ENCODE peak calls at places on chromosomes 7 and 10, in five cellular contexts. I, N, D, Z and L are unnamed samples.

GRCh38 chr7:83001362-83002040 is 161.2 kb downstream of the PCLO start:
- DNase-seq in I (no peak), N (peak), D (no peak), Z (no peak), L (peak)

GRCh38 chr7:101140746-101141382 is 13.4 kb upstream of the AP1S1 start:
- DNase-seq in I (no peak), N (no peak), D (no peak), Z (no peak), L (no peak)

GRCh38 chr10:96699613-96700012 is 20.7 kb downstream of the PIK3AP1 start:
- DNase-seq in I (no peak), N (no peak), D (no peak), Z (no peak), L (no peak)

GRCh38 chr10:117170244-117170643 is 27.0 kb upstream of the KCNK18 start:
- DNase-seq in I (no peak), N (no peak), D (no peak), Z (no peak), L (no peak)

GRCh38 chr7:1192171-1192676 is 32.2 kb upstream of the ZFAND2A start:
- DNase-seq in I (no peak), N (peak), D (no peak), Z (no peak), L (no peak)

GRCh38 chr10:22002531-22003110 is 909 bp downstream of the DNAJC1 start:
- DNase-seq in I (no peak), N (peak), D (peak), Z (no peak), L (no peak)

GRCh38 chr7:31120800-31121513 is 68.8 kb downstream of the ADCYAP1R1 start:
- DNase-seq in I (no peak), N (no peak), D (no peak), Z (no peak), L (no peak)

GRCh38 chr7:129262333-129262732 is 37.5 kb downstream of the AHCYL2 start:
- DNase-seq in I (no peak), N (no peak), D (no peak), Z (no peak), L (no peak)

GRCh38 chr7:22445140-22445722 is 54.8 kb downstream of the STEAP1B start:
- DNase-seq in I (peak), N (peak), D (peak), Z (no peak), L (no peak)

GRCh38 chr10:104300736-104301292 is 31.8 kb downstream of the GSTO2 start:
- DNase-seq in I (no peak), N (peak), D (no peak), Z (peak), L (no peak)

GRCh38 chr7:29146082-29146706 is at the start of gene CPVL:
- DNase-seq in I (peak), N (peak), D (peak), Z (peak), L (no peak)

GRCh38 chr10:69439813-69440506 is 11.3 kb upstream of the TSPAN15 start:
- DNase-seq in I (no peak), N (peak), D (peak), Z (no peak), L (no peak)

GRCh38 chr7:111679944-111680343 is 117.7 kb upstream of the IMMP2L start:
- DNase-seq in I (no peak), N (no peak), D (no peak), Z (no peak), L (no peak)

GRCh38 chr7:148286150-148286549 is 304.4 kb upstream of the C7orf33 start:
- DNase-seq in I (no peak), N (peak), D (peak), Z (peak), L (no peak)

GRCh38 chr10:48817141-48817540 is 122.5 kb downstream of the LRRC18 start:
- DNase-seq in I (no peak), N (no peak), D (no peak), Z (no peak), L (no peak)

GRCh38 chr7:32335107-32335506 is 155.1 kb downstream of the LSM5 start:
- DNase-seq in I (no peak), N (peak), D (no peak), Z (no peak), L (peak)

GRCh38 chr7:149771199-149771636 is 2.2 kb downstream of the ZNF467 start:
- DNase-seq in I (peak), N (no peak), D (no peak), Z (no peak), L (no peak)

GRCh38 chr10:86900955-86901354 is 56.5 kb downstream of the MMRN2 start:
- DNase-seq in I (no peak), N (no peak), D (no peak), Z (no peak), L (no peak)

GRCh38 chr10:33336606-33337334 is 2.3 kb upstream of the NRP1 start:
- DNase-seq in I (peak), N (peak), D (peak), Z (peak), L (no peak)

GRCh38 chr7:108015740-108016139 is 12.8 kb upstream of the LAMB1 start:
- DNase-seq in I (no peak), N (no peak), D (no peak), Z (no peak), L (no peak)

GRCh38 chr7:148142660-148143248 is 447.8 kb upstream of the C7orf33 start:
- DNase-seq in I (no peak), N (no peak), D (peak), Z (peak), L (no peak)

GRCh38 chr7:137930616-137931015 is 71.3 kb downstream of the CREB3L2 start:
- DNase-seq in I (no peak), N (peak), D (no peak), Z (no peak), L (peak)

GRCh38 chr7:102814025-102814471 is 65.2 kb downstream of the FAM185A start:
- DNase-seq in I (no peak), N (peak), D (no peak), Z (no peak), L (peak)

GRCh38 chr7:127993987-127994386 is 37.2 kb downstream of the LRRC4 start:
- DNase-seq in I (no peak), N (no peak), D (no peak), Z (no peak), L (no peak)

GRCh38 chr7:127995157-127995865 is 35.9 kb downstream of the LRRC4 start:
- DNase-seq in I (no peak), N (no peak), D (no peak), Z (no peak), L (no peak)

GRCh38 chr7:127997226-127997922 is 33.9 kb downstream of the LRRC4 start:
- DNase-seq in I (no peak), N (no peak), D (peak), Z (no peak), L (no peak)

GRCh38 chr7:127996253-127997071 is 34.8 kb downstream of the LRRC4 start:
- DNase-seq in I (no peak), N (no peak), D (no peak), Z (no peak), L (no peak)

DNA sequence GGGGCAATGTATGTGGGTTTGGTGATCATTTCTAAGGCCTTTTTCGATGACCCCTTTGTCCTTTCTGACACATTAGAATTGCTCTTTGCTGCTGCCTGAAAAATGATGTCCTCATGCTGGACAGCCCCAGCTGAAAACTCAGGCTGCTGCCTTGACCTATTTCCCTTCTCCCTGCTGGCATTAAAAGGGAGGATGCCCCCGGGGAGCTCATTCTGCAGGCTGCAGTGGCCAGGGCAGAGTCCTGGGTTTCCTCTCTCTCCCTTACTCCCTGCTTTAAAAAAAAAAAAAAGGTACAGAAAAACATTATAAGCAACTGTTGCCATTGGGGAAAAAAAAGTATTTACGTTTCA is 35.4 kb downstream of the LRRC4 start:
- DNase-seq in I (no peak), N (no peak), D (no peak), Z (peak), L (no peak)
- H3K27ac ChIP-seq in I (no peak), N (no peak), D (peak), Z (peak), L (no peak)

GRCh38 chr7:2611921-2612320 is 19.9 kb upstream of the TTYH3 start:
- DNase-seq in I (no peak), N (no peak), D (no peak), Z (no peak), L (no peak)

GRCh38 chr7:2611401-2611800 is 20.4 kb upstream of the TTYH3 start:
- DNase-seq in I (no peak), N (no peak), D (no peak), Z (no peak), L (no peak)

GRCh38 chr7:2609001-2609411 is 22.8 kb upstream of the TTYH3 start:
- DNase-seq in I (peak), N (no peak), D (peak), Z (peak), L (no peak)

GRCh38 chr7:2610898-2611297 is 20.9 kb upstream of the TTYH3 start:
- DNase-seq in I (peak), N (no peak), D (no peak), Z (no peak), L (no peak)

GRCh38 chr7:2610466-2610865 is 21.3 kb upstream of the TTYH3 start:
- DNase-seq in I (no peak), N (no peak), D (no peak), Z (no peak), L (no peak)
- H3K27ac ChIP-seq in I (no peak), N (no peak), D (no peak), Z (no peak), L (no peak)

DNA sequence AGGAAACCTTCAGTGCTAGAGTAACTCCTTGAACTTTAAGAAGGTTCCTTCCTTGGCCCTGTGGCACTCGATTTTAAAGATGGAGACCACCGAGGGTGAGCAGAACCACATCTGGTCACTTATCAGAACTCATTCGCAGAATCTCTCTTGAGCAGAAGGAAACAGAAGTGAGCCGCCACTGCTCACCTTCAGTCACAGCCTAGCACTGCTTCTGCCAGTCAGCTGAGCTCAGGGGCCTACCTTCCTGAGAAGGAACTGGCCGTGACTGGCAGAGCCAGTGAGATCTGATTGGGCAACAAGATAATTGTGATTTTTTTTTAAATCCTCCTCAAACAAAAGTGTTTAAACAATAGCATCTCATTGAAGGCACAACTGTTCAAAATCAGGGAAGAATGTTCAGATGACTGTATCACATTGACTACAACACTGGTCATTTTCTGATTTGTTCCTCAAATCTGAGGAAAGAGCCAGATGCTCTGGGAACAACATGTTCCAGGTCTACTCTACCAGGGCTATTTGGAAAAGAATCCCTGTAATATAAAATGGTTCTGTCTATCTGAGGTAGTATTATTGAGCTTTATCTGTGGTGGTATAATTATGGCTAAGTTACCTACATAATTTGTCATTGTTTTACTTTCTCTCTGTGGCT is 2.7 kb upstream of the SYPL1 start:
- DNase-seq in I (no peak), N (no peak), D (no peak), Z (no peak), L (no peak)
- H3K27ac ChIP-seq in I (no peak), N (no peak), D (no peak), Z (no peak), L (no peak)

DNA sequence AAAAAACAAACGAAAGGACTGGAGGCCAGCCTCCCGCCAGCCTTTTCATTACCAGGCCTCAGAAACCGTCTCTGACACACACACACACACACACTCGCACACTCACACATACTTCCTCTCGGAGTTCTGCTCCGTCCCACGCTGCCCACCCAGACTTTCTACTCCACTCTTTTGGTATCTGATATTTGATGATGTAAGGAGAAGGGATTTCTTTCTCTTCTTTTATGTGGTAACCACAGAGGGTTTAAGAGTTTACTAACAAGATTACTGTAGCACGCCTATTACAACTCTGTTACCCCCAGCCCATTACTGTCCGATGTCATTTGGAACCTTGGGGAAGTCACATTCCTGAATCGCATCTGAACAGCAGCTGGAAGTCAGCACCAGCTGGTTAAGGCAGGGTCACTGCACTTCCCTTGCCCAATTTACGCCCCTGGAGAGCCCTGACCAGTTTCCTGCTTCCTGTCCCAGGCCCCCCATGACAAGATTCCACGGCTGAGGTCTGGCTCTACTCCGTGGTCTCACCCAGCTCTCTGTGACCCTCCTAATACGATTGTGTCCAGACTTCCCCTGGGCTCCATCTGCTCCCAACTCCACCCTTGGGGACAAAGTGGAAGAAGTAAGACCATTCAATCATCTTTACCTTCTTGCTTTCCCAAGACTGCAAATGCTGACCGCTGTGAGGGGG is 1.1 kb downstream of the DENND2A start:
- DNase-seq in I (no peak), N (no peak), D (peak), Z (peak), L (no peak)
- H3K27ac ChIP-seq in I (peak), N (no peak), D (no peak), Z (peak), L (no peak)

GRCh38 chr7:157306836-157307533 is 29.8 kb upstream of the DNAJB6 start:
- DNase-seq in I (no peak), N (no peak), D (no peak), Z (no peak), L (no peak)
- H3K27ac ChIP-seq in I (no peak), N (peak), D (no peak), Z (no peak), L (no peak)

GRCh38 chr7:35576037-35576573 is 118.8 kb downstream of the HERPUD2 start:
- DNase-seq in I (no peak), N (no peak), D (no peak), Z (no peak), L (no peak)

GRCh38 chr7:35584990-35585389 is 109.9 kb downstream of the HERPUD2 start:
- DNase-seq in I (no peak), N (no peak), D (no peak), Z (no peak), L (no peak)

DNA sequence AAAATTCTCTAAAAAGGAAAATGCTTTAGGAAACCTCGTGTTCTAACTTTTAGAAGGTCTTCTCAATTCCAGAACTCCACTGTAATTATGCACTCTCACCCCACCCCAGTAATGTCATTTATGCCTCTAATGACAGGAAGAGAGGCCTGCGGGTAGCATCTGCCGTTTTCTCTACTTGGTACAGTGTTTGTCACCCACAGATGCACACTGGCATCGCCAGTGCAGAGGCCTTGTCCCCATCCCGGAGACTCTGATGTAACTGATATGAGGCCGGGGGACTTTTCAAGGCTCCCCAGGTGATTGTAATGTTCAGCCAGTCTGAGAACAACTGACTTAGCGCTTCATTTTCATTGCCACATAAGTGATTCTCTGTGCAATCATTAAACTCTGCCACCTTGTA is 113.4 kb downstream of the HERPUD2 start:
- DNase-seq in I (no peak), N (no peak), D (no peak), Z (peak), L (no peak)
- H3K27ac ChIP-seq in I (no peak), N (no peak), D (no peak), Z (peak), L (no peak)

GRCh38 chr10:89062861-89063260 is 72.3 kb downstream of the FAS start:
- DNase-seq in I (no peak), N (no peak), D (no peak), Z (no peak), L (no peak)
- H3K27ac ChIP-seq in I (no peak), N (no peak), D (no peak), Z (no peak), L (no peak)

GRCh38 chr7:122145937-122146336 is 1.9 kb upstream of the AASS start:
- DNase-seq in I (no peak), N (no peak), D (no peak), Z (no peak), L (no peak)

GRCh38 chr7:122148081-122148480 is 4.0 kb upstream of the AASS start:
- DNase-seq in I (no peak), N (no peak), D (peak), Z (no peak), L (no peak)

GRCh38 chr7:122143376-122143750 is 686 bp downstream of the AASS start:
- DNase-seq in I (peak), N (no peak), D (peak), Z (peak), L (no peak)

GRCh38 chr7:122143751-122144711 is at the start of gene AASS:
- DNase-seq in I (peak), N (peak), D (peak), Z (peak), L (peak)

DNA sequence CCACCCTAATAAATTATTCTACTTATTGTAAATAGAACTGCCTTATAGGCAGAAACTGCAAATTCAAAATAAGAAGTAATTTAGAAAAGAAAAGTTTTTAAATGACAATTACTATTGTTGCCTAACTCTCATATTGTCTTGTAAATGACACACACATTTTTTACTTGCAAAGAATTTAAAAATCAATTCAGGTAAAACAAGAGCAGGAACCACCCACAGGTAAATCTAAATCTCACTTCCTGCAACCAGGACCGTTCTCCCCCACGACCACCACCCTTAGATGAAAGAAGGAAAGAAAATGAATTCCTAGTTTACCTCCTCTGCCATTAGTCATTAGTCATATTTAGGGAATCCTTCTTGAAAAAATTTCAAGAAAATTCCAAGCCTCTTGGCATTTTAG is 4.8 kb upstream of the AASS start:
- DNase-seq in I (no peak), N (no peak), D (no peak), Z (no peak), L (no peak)
- H3K27ac ChIP-seq in I (no peak), N (no peak), D (no peak), Z (no peak), L (no peak)

DNA sequence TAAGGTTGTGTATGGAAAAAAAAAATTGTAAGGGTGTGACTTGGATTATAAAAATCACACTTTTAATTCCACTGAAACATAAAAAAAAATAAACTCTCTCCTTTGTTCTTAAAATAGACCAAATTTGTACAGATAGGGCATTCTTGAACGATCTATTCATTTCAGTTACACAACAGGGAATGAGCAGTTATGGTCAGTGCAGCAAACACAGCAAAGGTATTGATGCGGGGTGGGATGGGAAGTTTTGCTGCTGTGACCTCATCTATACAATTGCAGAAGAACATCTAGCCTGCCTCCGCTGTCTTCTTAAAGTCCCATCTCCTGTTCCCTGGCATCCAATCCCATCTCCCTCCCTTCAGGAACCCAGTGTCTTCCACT is 580.2 kb downstream of the SUGCT start:
- DNase-seq in I (no peak), N (no peak), D (no peak), Z (no peak), L (no peak)
- H3K27ac ChIP-seq in I (no peak), N (no peak), D (no peak), Z (peak), L (no peak)